ENCODE peak calls at places on chromosomes 12 and 14, in six cellular contexts. A is sigmoid colon, Y is GM12891, K is testis, J is adrenal gland, E is A549. T is an unnamed sample.

GRCh38 chr14:51652168-51653095 is 722 bp downstream of the FRMD6 start:
- DNase-seq in Y (peak; percentile 32), J (peak; percentile 57), E (no peak), K (peak; percentile 71), A (peak; percentile 76), T (peak; percentile 35)

GRCh38 chr14:99241314-99242035 is 30.5 kb downstream of the BCL11B start:
- DNase-seq in K (no peak), E (no peak), Y (no peak), A (no peak), J (no peak), T (no peak)

GRCh38 chr14:29740491-29740890 is 187.2 kb downstream of the PRKD1 start:
- DNase-seq in Y (no peak), E (no peak), A (no peak), J (no peak), K (no peak), T (no peak)

GRCh38 chr14:53341324-53341723 is 188.2 kb upstream of the DDHD1 start:
- DNase-seq in A (no peak), E (no peak), J (no peak), Y (no peak), K (no peak), T (no peak)

GRCh38 chr14:34053666-34054065 is 102.8 kb upstream of the EGLN3 start:
- DNase-seq in A (peak; percentile 85), Y (no peak), K (peak; percentile 41), E (no peak), J (no peak), T (peak; percentile 32)

GRCh38 chr12:45730842-45731336 is 1.4 kb downstream of the ARID2 start:
- DNase-seq in E (no peak), Y (no peak), J (peak; percentile 23), A (no peak), K (no peak), T (peak; percentile 23)

GRCh38 chr14:71566276-71566675 is 366.0 kb upstream of the RGS6 start:
- DNase-seq in E (no peak), Y (no peak), J (no peak), A (no peak), K (no peak), T (no peak)

GRCh38 chr14:99862111-99862510 is 68.9 kb downstream of the EML1 start:
- DNase-seq in Y (no peak), A (no peak), K (no peak), E (no peak), J (no peak), T (no peak)

GRCh38 chr14:34911209-34912150 is 36.3 kb upstream of the BAZ1A start:
- DNase-seq in K (peak; percentile 32), J (no peak), Y (no peak), E (no peak), A (no peak), T (no peak)

GRCh38 chr12:80756875-80757274 is 40.2 kb downstream of the MYF5 start:
- DNase-seq in J (no peak), A (no peak), K (no peak), Y (no peak), E (no peak), T (no peak)

GRCh38 chr12:74747305-74747704 is 209.7 kb downstream of the ATXN7L3B start:
- DNase-seq in K (no peak), A (no peak), J (no peak), Y (no peak), E (peak; percentile 33), T (no peak)

GRCh38 chr14:102155150-102155549 is 15.5 kb downstream of the WDR20 start:
- DNase-seq in K (no peak), E (no peak), J (no peak), Y (no peak), A (no peak), T (no peak)

GRCh38 chr14:22386924-22387775 is 201.9 kb downstream of the DAD1 start:
- DNase-seq in Y (peak; percentile 30), J (peak; percentile 69), A (peak; percentile 85), K (peak; percentile 88), E (peak; percentile 72), T (peak; percentile 35)

GRCh38 chr14:93029911-93030555 is 85.7 kb downstream of the ITPK1 start:
- DNase-seq in J (no peak), Y (no peak), E (no peak), A (no peak), K (no peak), T (no peak)

GRCh38 chr12:107990325-107990724 is 138.8 kb upstream of the WSCD2 start:
- DNase-seq in E (peak; percentile 49), A (no peak), J (peak; percentile 26), Y (peak; percentile 4), K (peak; percentile 61), T (peak; percentile 12)

GRCh38 chr12:80593766-80594165 is 113.7 kb upstream of the MYF6 start:
- DNase-seq in Y (no peak), K (no peak), J (no peak), E (no peak), A (no peak), T (no peak)

GRCh38 chr14:68583527-68584275 is 209.2 kb downstream of the ZFP36L1 start:
- DNase-seq in A (no peak), K (no peak), E (no peak), J (no peak), Y (no peak), T (no peak)

GRCh38 chr14:94173885-94174621 is at the start of gene PPP4R4:
- DNase-seq in Y (peak; percentile 82), J (peak; percentile 87), A (peak; percentile 90), E (peak; percentile 76), K (peak; percentile 93), T (peak; percentile 38)

GRCh38 chr12:66072135-66072534 is 58.4 kb downstream of the LLPH start:
- DNase-seq in Y (no peak), E (no peak), A (no peak), J (no peak), K (no peak), T (no peak)

GRCh38 chr12:30573145-30573544 is 122.5 kb downstream of the IPO8 start:
- DNase-seq in A (no peak), J (no peak), E (no peak), K (no peak), Y (no peak), T (no peak)

GRCh38 chr14:91568626-91569025 is 58.5 kb upstream of the PPP4R3A start:
- DNase-seq in E (peak; percentile 11), Y (no peak), J (no peak), A (no peak), K (no peak), T (no peak)

GRCh38 chr14:34052658-34053014 is 101.8 kb upstream of the EGLN3 start:
- DNase-seq in J (peak; percentile 18), K (no peak), E (peak; percentile 58), Y (no peak), A (no peak), T (no peak)

GRCh38 chr14:27573018-27573417 is 975.2 kb upstream of the NOVA1 start:
- DNase-seq in J (no peak), Y (no peak), E (no peak), A (no peak), K (no peak), T (no peak)

GRCh38 chr14:105089746-105090492 is 24.7 kb upstream of the GPR132 start:
- DNase-seq in Y (no peak), K (peak; percentile 2), J (no peak), A (peak; percentile 66), E (peak; percentile 71), T (no peak)

GRCh38 chr14:105090493-105091334 is 25.5 kb upstream of the GPR132 start:
- DNase-seq in Y (peak; percentile 77), K (peak; percentile 86), E (peak; percentile 95), A (peak; percentile 87), J (peak; percentile 82), T (peak; percentile 79)

GRCh38 chr14:105092912-105093425 is 27.7 kb upstream of the GPR132 start:
- DNase-seq in J (peak; percentile 62), E (peak; percentile 85), A (peak; percentile 82), K (peak; percentile 71), Y (peak; percentile 70), T (no peak)

GRCh38 chr14:105092124-105092911 is 27.1 kb upstream of the GPR132 start:
- DNase-seq in K (no peak), Y (no peak), A (peak; percentile 84), E (peak; percentile 84), J (no peak), T (no peak)

GRCh38 chr14:105091335-105092123 is 26.3 kb upstream of the GPR132 start:
- DNase-seq in J (peak; percentile 53), E (peak; percentile 99), K (peak; percentile 81), Y (no peak), A (peak; percentile 87), T (no peak)
- TF ChIP-seq POLR2A in J (no peak), E (peak; percentile 76), K (no peak), Y (no peak), A (no peak), T (no peak)

GRCh38 chr12:124387510-124387855 is 92.6 kb downstream of the RFLNA start:
- DNase-seq in K (no peak), E (no peak), A (no peak), J (peak; percentile 60), Y (no peak), T (no peak)

GRCh38 chr12:124390442-124391116 is 95.7 kb downstream of the RFLNA start:
- DNase-seq in K (no peak), A (peak; percentile 89), J (no peak), E (peak; percentile 78), Y (peak; percentile 56), T (no peak)

GRCh38 chr12:124389537-124390441 is 94.9 kb downstream of the RFLNA start:
- DNase-seq in A (no peak), Y (no peak), K (no peak), J (no peak), E (peak; percentile 62), T (no peak)

GRCh38 chr12:124388038-124388676 is 93.3 kb downstream of the RFLNA start:
- DNase-seq in K (no peak), E (no peak), J (no peak), Y (no peak), A (no peak), T (no peak)

DNA sequence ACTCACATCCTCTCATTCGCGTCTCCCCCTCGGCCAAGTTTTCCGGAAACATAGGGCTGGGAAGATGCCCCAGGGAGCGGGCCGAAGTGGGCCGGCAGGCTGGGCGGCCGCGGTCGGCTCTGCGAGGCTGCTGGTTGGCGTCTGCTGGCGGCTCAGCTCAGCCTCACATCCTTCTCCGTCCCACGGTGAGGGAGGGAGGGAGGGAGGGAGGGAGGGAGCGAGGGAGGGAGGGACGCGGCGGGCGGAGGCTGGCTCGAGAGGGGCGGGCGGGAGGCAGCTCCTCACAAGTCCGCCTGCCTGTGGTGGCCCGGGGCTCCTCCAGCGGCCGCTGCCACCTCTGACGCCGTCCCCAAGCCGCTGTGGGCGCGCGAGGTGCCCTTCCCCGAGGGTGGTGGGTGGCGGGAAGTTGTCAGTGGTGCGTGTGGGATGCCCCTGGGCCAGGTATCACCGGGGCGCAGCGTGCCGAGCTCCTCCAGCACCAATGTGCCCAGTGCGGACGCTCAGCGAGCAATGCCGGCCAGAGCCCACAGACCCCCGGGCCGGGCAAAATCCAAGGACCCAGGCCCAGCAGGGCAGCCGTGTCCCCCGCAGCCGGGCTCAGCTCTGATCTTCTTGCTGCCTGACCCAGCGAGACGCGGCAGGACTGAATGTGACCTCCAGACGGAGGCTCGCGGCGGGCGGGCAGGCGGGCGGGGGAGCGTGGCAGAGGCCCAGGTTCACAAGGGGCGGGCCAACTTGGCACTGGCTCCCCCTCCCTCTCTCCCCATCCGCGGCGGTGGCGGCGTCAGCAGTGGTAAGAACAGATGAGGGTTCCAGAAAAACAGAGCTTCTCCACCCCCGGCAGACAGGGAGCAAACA is 94.0 kb downstream of the RFLNA start:
- DNase-seq in J (peak; percentile 92), Y (no peak), E (peak; percentile 94), K (peak; percentile 92), A (peak; percentile 96), T (peak; percentile 88)
- TF ChIP-seq POLR2A in J (peak; percentile 79), Y (no peak), E (peak; percentile 41), K (no peak), A (peak; percentile 57), T (no peak)

GRCh38 chr12:68808388-68809189 is 612 bp downstream of the MDM2 start:
- DNase-seq in A (peak; percentile 92), J (peak; percentile 84), K (peak; percentile 75), Y (peak; percentile 56), E (peak; percentile 95), T (peak; percentile 55)
- TF ChIP-seq POLR2A in A (no peak), J (peak; percentile 39), K (no peak), Y (peak; percentile 99), E (peak; percentile 93), T (no peak)

GRCh38 chr12:50400638-50401382 is at the start of gene LARP4:
- DNase-seq in J (peak; percentile 93), A (peak; percentile 97), K (peak; percentile 96), Y (peak; percentile 81), E (peak; percentile 97), T (peak; percentile 95)
- TF ChIP-seq POLR2A in J (peak; percentile 93), A (peak; percentile 89), K (peak; percentile 59), Y (peak; percentile 74), E (peak; percentile 89), T (peak; percentile 92)